ENCODE peak calls at places on chromosomes 2 and 18, in five cellular contexts. C, J, X, U and Y are unnamed samples.

GRCh38 chr2:138712212-138712979 is 67.8 kb downstream of the NXPH2 start:
- DNase-seq in J (peak), U (peak), C (no peak), X (no peak), Y (no peak)

GRCh38 chr2:2147024-2147900 is 183.8 kb downstream of the MYT1L start:
- DNase-seq in X (no peak), U (no peak), C (no peak), J (no peak), Y (no peak)

GRCh38 chr18:10291568-10291981 is 162.9 kb upstream of the APCDD1 start:
- DNase-seq in C (peak), X (no peak), U (no peak), J (no peak), Y (no peak)

GRCh38 chr2:195561205-195562032 is 95.6 kb upstream of the SLC39A10 start:
- DNase-seq in X (no peak), J (peak), C (no peak), U (peak), Y (no peak)

GRCh38 chr18:12236934-12237832 is 17.0 kb upstream of the CIDEA start:
- DNase-seq in X (peak), J (peak), U (no peak), C (peak), Y (no peak)

GRCh38 chr2:71679481-71679880 is 226.1 kb downstream of the DYSF start:
- DNase-seq in U (no peak), C (no peak), J (no peak), X (no peak), Y (no peak)

GRCh38 chr18:39958876-39959275 is 1996.2 kb upstream of the PIK3C3 start:
- DNase-seq in C (no peak), J (peak), X (no peak), U (no peak), Y (no peak)

GRCh38 chr2:66790651-66791181 is 355.8 kb downstream of the MEIS1 start:
- DNase-seq in X (no peak), U (no peak), J (peak), C (peak), Y (no peak)

GRCh38 chr18:4125939-4126250 is 329.2 kb downstream of the DLGAP1 start:
- DNase-seq in U (no peak), J (no peak), C (no peak), X (no peak), Y (no peak)

GRCh38 chr2:71566271-71566858 is 113.0 kb downstream of the DYSF start:
- DNase-seq in U (no peak), X (no peak), C (no peak), J (peak), Y (no peak)

GRCh38 chr2:86523491-86523890 is 39.8 kb downstream of the CHMP3 start:
- DNase-seq in X (no peak), U (no peak), J (no peak), C (no peak), Y (no peak)

GRCh38 chr2:191677091-191677645 is 768 bp upstream of the NABP1 start:
- DNase-seq in J (peak), U (no peak), X (no peak), C (no peak), Y (no peak)

GRCh38 chr2:179692610-179693009 is 168.8 kb downstream of the ZNF385B start:
- DNase-seq in X (no peak), C (no peak), U (no peak), J (no peak), Y (no peak)

DNA sequence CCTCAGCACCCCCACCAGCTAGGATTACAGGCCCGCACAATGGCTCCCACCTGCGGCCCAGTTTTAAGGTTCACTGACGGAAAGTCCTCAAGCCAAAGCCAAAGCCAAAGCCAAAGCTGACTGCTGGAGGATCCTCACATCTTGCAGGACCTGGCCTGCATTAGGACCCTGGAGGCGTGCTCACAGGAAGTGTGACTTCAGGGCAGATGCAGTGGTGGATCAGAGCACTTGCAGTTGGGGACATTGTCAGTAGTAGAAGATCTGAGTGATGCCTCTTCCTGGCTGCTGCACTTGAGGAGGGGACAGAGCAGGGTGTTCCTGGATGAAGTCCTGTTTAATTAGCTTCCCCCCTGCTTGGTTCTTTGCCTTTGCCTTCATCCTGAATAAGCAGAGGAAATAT is 69.0 kb upstream of the ALPP start:
- DNase-seq in C (no peak), X (no peak), U (no peak), J (no peak), Y (no peak)
- H3K9ac ChIP-seq in C (no peak), X (no peak), U (no peak), J (no peak), Y (no peak)

DNA sequence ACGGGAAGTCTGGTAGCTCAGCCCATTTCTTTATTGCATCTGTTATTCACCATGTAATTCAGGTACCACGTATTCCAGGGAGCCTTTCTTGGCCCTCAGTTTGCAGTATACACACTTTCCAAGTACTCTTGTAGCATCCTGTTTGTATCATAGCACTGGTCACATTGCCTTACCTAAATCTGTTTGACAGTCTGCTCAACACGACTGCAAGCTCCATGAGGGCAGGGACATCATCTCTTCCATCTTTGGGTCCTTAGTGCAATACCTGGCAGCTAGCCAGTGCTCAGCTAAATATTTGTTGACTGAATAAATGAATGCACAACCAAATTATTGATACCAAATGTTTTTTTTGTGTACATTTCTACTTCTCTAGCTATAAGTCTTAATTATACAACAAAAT is 11.2 kb upstream of the IL18R1 start:
- DNase-seq in C (no peak), X (no peak), U (no peak), J (no peak), Y (no peak)
- H3K27ac ChIP-seq in C (no peak), X (no peak), U (no peak), J (no peak), Y (no peak)

GRCh38 chr2:96336873-96337272 is 1.3 kb downstream of the NCAPH start:
- DNase-seq in U (no peak), C (no peak), X (no peak), J (no peak), Y (no peak)

GRCh38 chr2:96341641-96342040 is 6.1 kb downstream of the NCAPH start:
- DNase-seq in J (no peak), U (no peak), C (no peak), X (no peak), Y (no peak)

GRCh38 chr2:96342085-96342484 is 6.5 kb downstream of the NCAPH start:
- DNase-seq in X (no peak), U (no peak), J (peak), C (no peak), Y (no peak)

GRCh38 chr2:96344011-96344410 is 8.4 kb downstream of the NCAPH start:
- DNase-seq in C (no peak), J (peak), X (no peak), U (peak), Y (no peak)

DNA sequence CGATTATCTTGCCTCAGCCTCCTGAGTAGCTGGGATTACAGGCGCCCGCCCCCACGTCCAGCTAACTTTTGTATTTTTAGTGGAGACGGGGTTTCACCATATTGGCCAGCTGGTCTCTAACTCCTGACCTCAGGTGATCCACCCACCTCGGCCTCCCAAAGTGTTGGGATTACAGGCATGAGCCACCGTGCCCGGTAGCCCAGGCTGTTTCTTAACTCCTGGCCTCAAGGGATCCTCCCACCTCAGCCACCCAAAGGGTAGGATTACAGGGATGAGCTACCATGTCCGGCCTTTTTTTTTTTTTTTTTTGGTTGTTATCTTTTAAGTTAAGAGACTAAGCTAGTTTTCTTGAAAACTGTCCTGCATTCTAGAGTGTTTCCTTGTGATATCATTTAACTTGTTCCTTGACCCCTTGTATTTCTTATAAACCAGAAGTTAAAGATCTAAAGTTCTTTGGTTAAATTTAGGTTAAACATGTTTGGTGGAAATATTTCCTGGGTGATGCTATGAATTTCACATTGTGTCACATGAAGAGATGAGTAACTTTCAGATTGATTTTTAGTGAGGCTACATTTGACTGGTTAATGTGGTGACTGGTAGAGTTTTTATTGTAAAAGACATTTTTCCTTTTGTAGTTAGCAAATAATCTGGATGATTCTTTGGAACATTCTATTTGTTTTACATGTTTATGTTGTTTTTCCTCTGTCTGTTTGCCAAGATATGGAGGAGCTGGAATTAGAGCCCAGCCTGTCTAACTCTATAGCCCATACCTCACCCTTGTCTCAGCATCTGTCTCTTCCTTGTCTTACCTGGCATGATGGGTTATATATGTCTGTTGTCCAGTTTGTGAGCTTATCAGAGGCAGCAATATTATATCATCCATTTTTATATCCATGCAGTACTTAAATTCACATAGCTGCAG is 5.2 kb downstream of the NCAPH start:
- DNase-seq in J (peak), U (no peak), C (no peak), X (no peak), Y (no peak)
- H3K9ac ChIP-seq in J (no peak), U (no peak), C (no peak), X (no peak), Y (no peak)

DNA sequence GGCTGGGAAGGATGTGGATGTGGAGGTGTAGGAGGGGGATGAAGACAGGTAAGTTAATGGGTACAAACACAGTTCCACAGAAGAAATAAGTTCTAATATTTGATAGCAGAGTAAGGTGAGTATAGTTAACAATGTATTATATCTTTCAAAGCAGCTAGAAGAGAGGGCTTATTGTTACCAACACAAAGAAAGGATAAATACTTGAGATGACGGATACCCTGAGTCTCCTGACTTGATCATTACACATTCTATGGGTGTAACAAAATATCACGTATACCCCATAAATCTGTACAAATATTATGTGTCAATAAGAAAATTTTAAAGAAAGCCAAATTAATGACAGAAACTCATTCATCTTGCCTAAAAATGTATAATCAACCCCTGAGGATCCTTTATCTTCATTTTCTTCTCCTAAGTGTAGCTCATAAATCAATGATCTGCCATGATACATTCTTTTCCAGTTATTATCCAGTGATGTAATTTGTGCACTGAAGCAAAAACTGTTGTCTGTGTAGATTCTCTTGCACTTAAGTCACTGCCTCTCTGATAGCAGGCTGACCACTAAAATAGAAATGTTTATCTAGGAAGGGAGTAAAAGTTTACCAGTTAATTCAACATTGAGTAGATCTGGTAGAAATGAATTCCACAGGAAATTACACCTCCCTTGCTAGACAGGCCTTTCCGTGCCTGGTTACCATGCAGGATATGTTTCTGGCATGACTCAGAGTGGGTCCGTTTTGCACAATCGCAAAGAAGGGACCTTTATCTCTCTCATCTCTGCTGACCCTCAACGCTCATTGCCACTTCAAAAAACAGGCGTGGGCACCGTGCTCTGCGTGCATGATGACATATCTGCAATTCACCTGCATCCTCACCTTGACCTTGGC is 249.7 kb upstream of the NCKAP5 start:
- DNase-seq in X (peak), J (peak), C (no peak), U (no peak), Y (no peak)
- H3K27ac ChIP-seq in X (peak), J (peak), C (no peak), U (no peak), Y (peak)

GRCh38 chr2:173191601-173192000 is 116.0 kb downstream of the MAP3K20 start:
- DNase-seq in C (no peak), X (no peak), J (peak), U (no peak), Y (no peak)
- H3K9ac ChIP-seq in C (no peak), X (no peak), J (no peak), U (no peak), Y (no peak)